ENCODE peak calls at places on chromosomes 3 and 15, in four cellular contexts. B, H, D and S are unnamed samples.

GRCh38 chr3:15493436-15493835 is 28.1 kb downstream of the COLQ start:
- DNase-seq in H (no peak), D (no peak), B (no peak), S (no peak)

GRCh38 chr3:27943106-27943505 is 221.0 kb upstream of the EOMES start:
- DNase-seq in B (no peak), D (no peak), H (no peak), S (no peak)

GRCh38 chr3:56702487-56703315 is 19.6 kb upstream of the TASOR start:
- DNase-seq in D (no peak), B (no peak), H (peak; percentile 55), S (peak; percentile 43)

GRCh38 chr3:146036289-146036688 is 124.7 kb downstream of the PLOD2 start:
- DNase-seq in D (no peak), B (no peak), H (no peak), S (no peak)

GRCh38 chr15:95162521-95162920 is 931.2 kb downstream of the MCTP2 start:
- DNase-seq in H (no peak), B (no peak), D (no peak), S (no peak)

GRCh38 chr3:31802981-31803380 is 178.1 kb downstream of the OSBPL10 start:
- DNase-seq in H (no peak), B (no peak), D (no peak), S (no peak)

GRCh38 chr3:177427096-177427495 is 229.8 kb upstream of the TBL1XR1 start:
- DNase-seq in B (no peak), H (no peak), D (no peak), S (no peak)

GRCh38 chr3:14949126-14949525 is 1.7 kb downstream of the NR2C2 start:
- DNase-seq in H (no peak), B (no peak), D (no peak), S (no peak)

GRCh38 chr3:177338697-177339219 is 141.5 kb upstream of the TBL1XR1 start:
- DNase-seq in D (no peak), H (no peak), B (no peak), S (no peak)

GRCh38 chr15:90619939-90620338 is 90.2 kb downstream of the CRTC3 start:
- DNase-seq in B (no peak), D (no peak), H (no peak), S (no peak)

GRCh38 chr3:111667621-111668239 is 72.6 kb upstream of the ZBED2 start:
- DNase-seq in D (no peak), H (no peak), B (no peak), S (no peak)

GRCh38 chr3:161576733-161577510 is 80.3 kb downstream of the OTOL1 start:
- DNase-seq in H (no peak), D (no peak), B (no peak), S (no peak)